ENCODE peak calls at places on chromosomes 4 and X, in five cellular contexts. One of them, this sample, is unnamed.
A peak's percentile ranks its signal among the peaks of the same experiment; 100 is the strongest.

GRCh38 chr4:56158483-56158882 is 209.7 kb downstream of the CEP135 start:
- DNase-seq in stomach: no peak
- DNase-seq in CD8-positive, alpha-beta T cell: no peak
- DNase-seq in pancreas: no peak
- DNase-seq in transverse colon: peak; percentile 27
- DNase-seq in this sample: no peak

GRCh38 chrX:155313766-155314165 is 20.6 kb downstream of the CLIC2 start:
- DNase-seq in stomach: no peak
- DNase-seq in CD8-positive, alpha-beta T cell: no peak
- DNase-seq in pancreas: no peak
- DNase-seq in transverse colon: no peak
- DNase-seq in this sample: no peak

GRCh38 chrX:320126-320783 is 1.7 kb upstream of the GTPBP6 start:
- DNase-seq in stomach: no peak
- DNase-seq in CD8-positive, alpha-beta T cell: no peak
- DNase-seq in pancreas: peak; percentile 82
- DNase-seq in transverse colon: peak; percentile 26
- DNase-seq in this sample: no peak

GRCh38 chr4:82268050-82268825 is 105.6 kb downstream of the HNRNPD start:
- DNase-seq in stomach: peak; percentile 37
- DNase-seq in CD8-positive, alpha-beta T cell: peak; percentile 30
- DNase-seq in pancreas: no peak
- DNase-seq in transverse colon: peak; percentile 49
- DNase-seq in this sample: peak; percentile 32

GRCh38 chr4:5357863-5358262 is 306.6 kb downstream of the STK32B start:
- DNase-seq in stomach: no peak
- DNase-seq in CD8-positive, alpha-beta T cell: no peak
- DNase-seq in pancreas: no peak
- DNase-seq in transverse colon: no peak
- DNase-seq in this sample: no peak

GRCh38 chrX:141982296-141982695 is 78.6 kb downstream of the MAGEC1 start:
- DNase-seq in stomach: no peak
- DNase-seq in CD8-positive, alpha-beta T cell: no peak
- DNase-seq in pancreas: no peak
- DNase-seq in transverse colon: no peak
- DNase-seq in this sample: no peak

GRCh38 chr4:77217526-77217925 is 60.5 kb downstream of the CCNG2 start:
- DNase-seq in stomach: no peak
- DNase-seq in CD8-positive, alpha-beta T cell: no peak
- DNase-seq in pancreas: no peak
- DNase-seq in transverse colon: no peak
- DNase-seq in this sample: no peak

GRCh38 chrX:40035726-40036125 is 62.0 kb downstream of the BCOR start:
- DNase-seq in stomach: no peak
- DNase-seq in CD8-positive, alpha-beta T cell: no peak
- DNase-seq in pancreas: no peak
- DNase-seq in transverse colon: no peak
- DNase-seq in this sample: no peak

GRCh38 chr4:10526431-10527222 is 69.4 kb upstream of the ZNF518B start:
- DNase-seq in stomach: no peak
- DNase-seq in CD8-positive, alpha-beta T cell: no peak
- DNase-seq in pancreas: no peak
- DNase-seq in transverse colon: no peak
- DNase-seq in this sample: no peak

GRCh38 chr4:26459756-26460530 is 30.3 kb downstream of the CCKAR start:
- DNase-seq in stomach: no peak
- DNase-seq in CD8-positive, alpha-beta T cell: no peak
- DNase-seq in pancreas: no peak
- DNase-seq in transverse colon: no peak
- DNase-seq in this sample: no peak
- H3K27ac ChIP-seq in stomach: no peak overlapping the region
- H3K27ac ChIP-seq in CD8-positive, alpha-beta T cell: no peak overlapping the region
- H3K27ac ChIP-seq in pancreas: no peak overlapping the region
- H3K27ac ChIP-seq in transverse colon: peak overlapping the region; percentile 67
- H3K27ac ChIP-seq in this sample: no peak overlapping the region

GRCh38 chrX:38327775-38328081 is 419 bp upstream of the RPGR start:
- DNase-seq in stomach: no peak
- DNase-seq in CD8-positive, alpha-beta T cell: no peak
- DNase-seq in pancreas: no peak
- DNase-seq in transverse colon: no peak
- DNase-seq in this sample: no peak
- H3K4me3 ChIP-seq in stomach: peak overlapping the region; percentile 66
- H3K4me3 ChIP-seq in CD8-positive, alpha-beta T cell: peak overlapping the region; percentile 76
- H3K4me3 ChIP-seq in pancreas: no peak overlapping the region
- H3K4me3 ChIP-seq in transverse colon: no peak overlapping the region
- H3K4me3 ChIP-seq in this sample: peak overlapping the region; percentile 29

DNA sequence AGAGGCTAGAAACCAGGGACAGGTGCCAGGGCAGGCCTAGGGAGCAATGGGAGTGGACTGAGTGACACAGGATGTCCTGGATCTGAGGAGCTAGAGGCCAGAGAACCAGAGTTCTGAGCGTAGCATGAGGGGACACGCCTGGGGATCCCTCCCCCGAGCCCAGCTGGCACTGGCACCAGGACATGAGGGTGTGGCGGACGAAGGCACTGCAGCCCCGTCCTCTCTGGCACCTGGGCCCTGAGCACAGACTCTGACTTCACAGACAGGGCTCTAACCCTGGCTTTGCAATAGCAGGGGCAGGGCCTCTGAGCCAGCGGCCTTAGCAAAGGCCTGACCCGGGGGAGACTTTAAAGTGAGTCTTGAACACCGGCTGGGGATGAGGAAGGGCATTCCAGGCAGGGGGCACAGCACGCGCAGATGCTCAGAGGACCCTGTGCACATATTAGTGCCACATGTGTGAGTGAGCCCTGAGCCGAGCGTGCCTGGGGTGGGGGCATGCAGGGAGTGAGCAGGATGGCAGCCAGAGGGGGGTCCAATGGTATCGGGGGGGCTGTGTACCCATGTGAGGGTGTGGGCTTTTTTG is 214.2 kb upstream of the PSAPL1 start:
- DNase-seq in stomach: no peak
- DNase-seq in CD8-positive, alpha-beta T cell: no peak
- DNase-seq in pancreas: no peak
- DNase-seq in transverse colon: no peak
- DNase-seq in this sample: no peak
- H3K4me1 ChIP-seq in stomach: no peaks in the 10 kb centered on the region
- H3K4me1 ChIP-seq in CD8-positive, alpha-beta T cell: peaks cover 41% of the 10 kb centered on the region
- H3K4me1 ChIP-seq in pancreas: no peaks in the 10 kb centered on the region
- H3K4me1 ChIP-seq in transverse colon: no peaks in the 10 kb centered on the region
- H3K4me1 ChIP-seq in this sample: peaks cover 60% of the 10 kb centered on the region

DNA sequence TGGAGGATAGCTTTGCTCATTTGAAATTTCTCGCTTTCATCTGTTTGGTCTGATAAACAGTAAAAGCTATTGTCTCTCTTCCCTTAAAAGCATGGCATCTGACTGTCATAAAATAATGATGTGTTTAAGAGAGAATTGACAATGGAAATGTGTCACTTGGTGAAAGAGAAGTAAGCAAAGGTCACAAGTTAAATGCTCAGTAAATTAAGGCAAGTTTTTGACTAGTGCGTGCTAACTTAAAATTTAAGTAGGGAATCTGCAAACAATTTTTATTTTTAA is 161.6 kb upstream of the ANKRD50 start:
- DNase-seq in stomach: no peak
- DNase-seq in CD8-positive, alpha-beta T cell: no peak
- DNase-seq in pancreas: no peak
- DNase-seq in transverse colon: no peak
- DNase-seq in this sample: no peak
- H3K27ac ChIP-seq in stomach: no peak overlapping the region
- H3K27ac ChIP-seq in CD8-positive, alpha-beta T cell: no peak overlapping the region
- H3K27ac ChIP-seq in pancreas: no peak overlapping the region
- H3K27ac ChIP-seq in transverse colon: no peak overlapping the region
- H3K27ac ChIP-seq in this sample: no peak overlapping the region